ENCODE peak calls at places on chromosomes 2 and 18, in nine cellular contexts. One of them, this sample, is unnamed. For H3K4me1, the result is how much of the 10 kb centered on the place peaks cover.

GRCh38 chr2:160290590-160290989 is 90.5 kb upstream of the ITGB6 start:
- DNase-seq in H1: no peak
- DNase-seq in HepG2: no peak
- DNase-seq in breast epithelium: no peak
- DNase-seq in GM12878: no peak
- DNase-seq in sigmoid colon: no peak
- DNase-seq in Panc1: no peak
- DNase-seq in endothelial cell of umbilical vein: no peak
- DNase-seq in GM23338: no peak
- DNase-seq in this sample: no peak

GRCh38 chr2:95044598-95044997 is 19.1 kb downstream of the MAL start:
- DNase-seq in H1: no peak
- DNase-seq in HepG2: no peak
- DNase-seq in breast epithelium: no peak
- DNase-seq in GM12878: no peak
- DNase-seq in sigmoid colon: peak
- DNase-seq in Panc1: no peak
- DNase-seq in endothelial cell of umbilical vein: no peak
- DNase-seq in GM23338: no peak
- DNase-seq in this sample: no peak

GRCh38 chr2:151394509-151394908 is 15.2 kb upstream of the RIF1 start:
- DNase-seq in H1: no peak
- DNase-seq in HepG2: no peak
- DNase-seq in breast epithelium: no peak
- DNase-seq in GM12878: no peak
- DNase-seq in sigmoid colon: no peak
- DNase-seq in Panc1: no peak
- DNase-seq in endothelial cell of umbilical vein: no peak
- DNase-seq in GM23338: no peak
- DNase-seq in this sample: no peak

GRCh38 chr18:61635901-61636528 is 256.8 kb downstream of the RNF152 start:
- DNase-seq in H1: peak
- DNase-seq in HepG2: peak
- DNase-seq in breast epithelium: peak
- DNase-seq in GM12878: no peak
- DNase-seq in sigmoid colon: peak
- DNase-seq in Panc1: no peak
- DNase-seq in endothelial cell of umbilical vein: peak
- DNase-seq in GM23338: peak
- DNase-seq in this sample: peak

GRCh38 chr18:36811955-36812354 is 16.8 kb downstream of the TPGS2 start:
- DNase-seq in H1: no peak
- DNase-seq in HepG2: no peak
- DNase-seq in breast epithelium: no peak
- DNase-seq in GM12878: no peak
- DNase-seq in sigmoid colon: no peak
- DNase-seq in Panc1: no peak
- DNase-seq in endothelial cell of umbilical vein: no peak
- DNase-seq in GM23338: no peak
- DNase-seq in this sample: no peak

GRCh38 chr2:220887271-220887870 is 684.7 kb downstream of the EPHA4 start:
- DNase-seq in H1: no peak
- DNase-seq in HepG2: no peak
- DNase-seq in breast epithelium: no peak
- DNase-seq in GM12878: no peak
- DNase-seq in sigmoid colon: no peak
- DNase-seq in Panc1: no peak
- DNase-seq in endothelial cell of umbilical vein: no peak
- DNase-seq in GM23338: peak
- DNase-seq in this sample: no peak

GRCh38 chr18:32770651-32771168 is 2.1 kb downstream of the KLHL14 start:
- DNase-seq in H1: peak
- DNase-seq in HepG2: no peak
- DNase-seq in breast epithelium: no peak
- DNase-seq in GM12878: no peak
- DNase-seq in sigmoid colon: no peak
- DNase-seq in Panc1: no peak
- DNase-seq in endothelial cell of umbilical vein: no peak
- DNase-seq in GM23338: peak
- DNase-seq in this sample: no peak

GRCh38 chr18:35050004-35050623 is 8.9 kb downstream of the MAPRE2 start:
- DNase-seq in H1: no peak
- DNase-seq in HepG2: no peak
- DNase-seq in breast epithelium: no peak
- DNase-seq in GM12878: no peak
- DNase-seq in sigmoid colon: no peak
- DNase-seq in Panc1: no peak
- DNase-seq in endothelial cell of umbilical vein: no peak
- DNase-seq in GM23338: no peak
- DNase-seq in this sample: no peak

GRCh38 chr2:218995972-218996644 is 2.9 kb upstream of the CRYBA2 start:
- DNase-seq in H1: peak
- DNase-seq in HepG2: peak
- DNase-seq in breast epithelium: peak
- DNase-seq in GM12878: no peak
- DNase-seq in sigmoid colon: peak
- DNase-seq in Panc1: peak
- DNase-seq in endothelial cell of umbilical vein: peak
- DNase-seq in GM23338: peak
- DNase-seq in this sample: peak

GRCh38 chr18:13544953-13545352 is 181.4 kb downstream of the FAM210A start:
- DNase-seq in H1: no peak
- DNase-seq in HepG2: no peak
- DNase-seq in breast epithelium: no peak
- DNase-seq in GM12878: no peak
- DNase-seq in sigmoid colon: no peak
- DNase-seq in Panc1: no peak
- DNase-seq in endothelial cell of umbilical vein: no peak
- DNase-seq in GM23338: no peak
- DNase-seq in this sample: no peak
- H3K4me1 ChIP-seq in H1: under half
- H3K4me1 ChIP-seq in HepG2: half or more
- H3K4me1 ChIP-seq in breast epithelium: under half
- H3K4me1 ChIP-seq in GM12878: under half
- H3K4me1 ChIP-seq in sigmoid colon: half or more
- H3K4me1 ChIP-seq in Panc1: under half
- H3K4me1 ChIP-seq in endothelial cell of umbilical vein: under half
- H3K4me1 ChIP-seq in GM23338: under half
- H3K4me1 ChIP-seq in this sample: under half

GRCh38 chr2:64455545-64455944 is 1.6 kb downstream of the LGALSL start:
- DNase-seq in H1: no peak
- DNase-seq in HepG2: peak
- DNase-seq in breast epithelium: no peak
- DNase-seq in GM12878: no peak
- DNase-seq in sigmoid colon: no peak
- DNase-seq in Panc1: no peak
- DNase-seq in endothelial cell of umbilical vein: no peak
- DNase-seq in GM23338: no peak
- DNase-seq in this sample: peak

GRCh38 chr2:64455031-64455332 is 1.0 kb downstream of the LGALSL start:
- DNase-seq in H1: no peak
- DNase-seq in HepG2: no peak
- DNase-seq in breast epithelium: no peak
- DNase-seq in GM12878: no peak
- DNase-seq in sigmoid colon: no peak
- DNase-seq in Panc1: no peak
- DNase-seq in endothelial cell of umbilical vein: no peak
- DNase-seq in GM23338: no peak
- DNase-seq in this sample: no peak

GRCh38 chr2:64456298-64456697 is 2.3 kb downstream of the LGALSL start:
- DNase-seq in H1: no peak
- DNase-seq in HepG2: no peak
- DNase-seq in breast epithelium: no peak
- DNase-seq in GM12878: no peak
- DNase-seq in sigmoid colon: no peak
- DNase-seq in Panc1: no peak
- DNase-seq in endothelial cell of umbilical vein: no peak
- DNase-seq in GM23338: no peak
- DNase-seq in this sample: no peak

GRCh38 chr2:64454316-64455030 is 511 bp downstream of the LGALSL start:
- DNase-seq in H1: peak
- DNase-seq in HepG2: no peak
- DNase-seq in breast epithelium: peak
- DNase-seq in GM12878: no peak
- DNase-seq in sigmoid colon: peak
- DNase-seq in Panc1: no peak
- DNase-seq in endothelial cell of umbilical vein: peak
- DNase-seq in GM23338: peak
- DNase-seq in this sample: peak

DNA sequence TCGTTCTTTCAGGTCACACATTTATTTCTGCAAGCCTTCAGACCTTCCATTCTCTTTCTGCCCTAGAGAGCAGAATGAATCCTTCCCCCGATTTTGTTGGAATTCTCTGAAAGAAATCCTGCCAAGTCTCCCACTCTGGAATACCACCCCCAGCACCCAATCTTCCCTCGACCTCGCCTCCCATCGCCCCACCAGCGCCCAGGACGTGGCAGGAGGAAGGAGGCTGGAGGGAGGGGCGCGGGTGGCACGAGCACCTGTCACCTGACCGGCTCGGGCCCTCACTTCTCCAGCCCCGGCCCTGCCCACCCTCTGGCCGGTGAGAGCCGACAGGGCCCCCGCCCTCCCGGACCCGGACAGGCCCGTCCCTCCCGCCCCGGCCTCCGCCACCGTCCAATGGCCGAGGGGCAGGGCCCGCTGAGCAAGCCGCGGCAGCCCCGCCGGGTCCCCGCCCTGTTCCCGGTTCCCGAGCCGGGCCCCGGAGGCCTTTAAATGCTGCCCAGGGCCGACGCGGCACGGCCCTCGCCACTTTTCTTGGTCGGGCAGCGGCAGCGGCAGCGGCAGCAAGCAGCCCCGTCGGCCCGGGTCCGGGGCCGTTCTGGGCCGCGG is at the start of gene LGALSL:
- DNase-seq in H1: peak
- DNase-seq in HepG2: peak
- DNase-seq in breast epithelium: peak
- DNase-seq in GM12878: no peak
- DNase-seq in sigmoid colon: peak
- DNase-seq in Panc1: no peak
- DNase-seq in endothelial cell of umbilical vein: peak
- DNase-seq in GM23338: peak
- DNase-seq in this sample: peak
- TF ChIP-seq POLR2AphosphoS5 in H1: no peak
- TF ChIP-seq POLR2AphosphoS5 in HepG2: peak
- TF ChIP-seq POLR2AphosphoS5 in breast epithelium: peak
- TF ChIP-seq POLR2AphosphoS5 in GM12878: no peak
- TF ChIP-seq POLR2AphosphoS5 in sigmoid colon: peak
- TF ChIP-seq POLR2AphosphoS5 in Panc1: no peak
- TF ChIP-seq POLR2AphosphoS5 in endothelial cell of umbilical vein: peak
- TF ChIP-seq POLR2AphosphoS5 in GM23338: peak
- TF ChIP-seq POLR2AphosphoS5 in this sample: peak

DNA sequence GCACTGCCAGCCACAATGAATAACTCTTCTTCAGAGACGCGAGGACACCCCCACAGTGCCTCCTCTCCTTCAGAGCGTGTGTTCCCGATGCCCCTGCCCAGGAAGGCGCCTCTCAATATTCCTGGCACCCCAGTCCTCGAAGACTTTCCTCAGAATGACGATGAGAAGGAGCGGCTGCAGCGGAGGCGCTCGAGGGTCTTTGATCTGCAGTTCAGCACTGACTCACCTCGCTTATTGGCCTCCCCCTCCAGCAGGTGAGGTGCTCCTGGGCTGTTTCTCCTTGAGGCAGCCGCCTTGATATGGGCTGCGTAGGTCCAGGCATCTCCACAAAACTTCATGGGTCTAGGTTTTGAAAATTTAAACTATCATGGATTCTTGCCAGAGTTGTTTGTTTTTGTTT is 6.1 kb downstream of the NCAPH start:
- DNase-seq in H1: no peak
- DNase-seq in HepG2: no peak
- DNase-seq in breast epithelium: no peak
- DNase-seq in GM12878: no peak
- DNase-seq in sigmoid colon: no peak
- DNase-seq in Panc1: no peak
- DNase-seq in endothelial cell of umbilical vein: no peak
- DNase-seq in GM23338: no peak
- DNase-seq in this sample: no peak
- H3K4me1 ChIP-seq in H1: under half
- H3K4me1 ChIP-seq in HepG2: under half
- H3K4me1 ChIP-seq in breast epithelium: under half
- H3K4me1 ChIP-seq in GM12878: half or more
- H3K4me1 ChIP-seq in sigmoid colon: under half
- H3K4me1 ChIP-seq in Panc1: under half
- H3K4me1 ChIP-seq in endothelial cell of umbilical vein: under half
- H3K4me1 ChIP-seq in GM23338: under half
- H3K4me1 ChIP-seq in this sample: under half

GRCh38 chr2:216621292-216621691 is 11.9 kb upstream of the IGFBP2 start:
- DNase-seq in H1: no peak
- DNase-seq in HepG2: no peak
- DNase-seq in breast epithelium: no peak
- DNase-seq in GM12878: no peak
- DNase-seq in sigmoid colon: no peak
- DNase-seq in Panc1: no peak
- DNase-seq in endothelial cell of umbilical vein: no peak
- DNase-seq in GM23338: no peak
- DNase-seq in this sample: peak

GRCh38 chr2:216626875-216627245 is 6.4 kb upstream of the IGFBP2 start:
- DNase-seq in H1: no peak
- DNase-seq in HepG2: no peak
- DNase-seq in breast epithelium: no peak
- DNase-seq in GM12878: no peak
- DNase-seq in sigmoid colon: no peak
- DNase-seq in Panc1: no peak
- DNase-seq in endothelial cell of umbilical vein: no peak
- DNase-seq in GM23338: no peak
- DNase-seq in this sample: no peak

GRCh38 chr2:216624251-216624650 is 9.0 kb upstream of the IGFBP2 start:
- DNase-seq in H1: no peak
- DNase-seq in HepG2: no peak
- DNase-seq in breast epithelium: no peak
- DNase-seq in GM12878: no peak
- DNase-seq in sigmoid colon: no peak
- DNase-seq in Panc1: no peak
- DNase-seq in endothelial cell of umbilical vein: no peak
- DNase-seq in GM23338: no peak
- DNase-seq in this sample: no peak

GRCh38 chr2:216622526-216622925 is 10.7 kb upstream of the IGFBP2 start:
- DNase-seq in H1: no peak
- DNase-seq in HepG2: no peak
- DNase-seq in breast epithelium: no peak
- DNase-seq in GM12878: no peak
- DNase-seq in sigmoid colon: no peak
- DNase-seq in Panc1: no peak
- DNase-seq in endothelial cell of umbilical vein: no peak
- DNase-seq in GM23338: no peak
- DNase-seq in this sample: no peak

DNA sequence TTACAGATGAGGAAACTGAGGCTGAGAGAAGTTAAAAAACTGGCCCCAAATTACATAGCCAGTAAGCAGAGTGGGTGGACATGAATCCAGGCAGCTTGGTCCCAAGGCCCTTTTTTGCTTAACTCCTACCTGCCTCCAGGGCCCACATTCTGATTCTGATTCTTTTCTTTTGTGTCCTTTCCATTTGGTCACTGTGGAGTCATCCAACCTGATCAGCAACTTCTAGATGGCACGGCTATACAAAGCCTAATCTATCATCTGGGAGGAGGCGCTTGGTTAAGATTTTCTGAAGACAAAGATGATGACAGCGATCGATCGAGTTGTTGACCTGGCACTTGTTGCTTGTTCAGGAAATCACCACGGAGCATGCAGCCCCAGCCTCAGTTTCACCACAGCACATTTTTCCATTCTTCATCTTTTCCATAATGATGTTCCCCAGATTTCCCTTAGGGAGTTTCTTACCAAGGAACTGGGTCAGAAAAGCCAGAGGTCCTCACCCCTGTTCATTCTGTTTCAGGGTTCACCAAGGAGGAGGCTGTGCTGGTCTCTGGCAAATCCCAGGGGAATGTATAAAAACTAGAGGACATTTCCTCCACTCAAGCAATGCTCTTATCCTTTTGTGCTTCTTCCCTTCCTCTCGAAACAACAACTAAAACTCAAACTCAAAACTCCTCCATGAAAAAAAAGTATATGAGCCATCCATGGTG is 6.9 kb upstream of the IGFBP2 start:
- DNase-seq in H1: no peak
- DNase-seq in HepG2: no peak
- DNase-seq in breast epithelium: no peak
- DNase-seq in GM12878: no peak
- DNase-seq in sigmoid colon: no peak
- DNase-seq in Panc1: no peak
- DNase-seq in endothelial cell of umbilical vein: no peak
- DNase-seq in GM23338: no peak
- DNase-seq in this sample: peak
- TF ChIP-seq POLR2AphosphoS5 in H1: no peak
- TF ChIP-seq POLR2AphosphoS5 in HepG2: no peak
- TF ChIP-seq POLR2AphosphoS5 in breast epithelium: no peak
- TF ChIP-seq POLR2AphosphoS5 in GM12878: no peak
- TF ChIP-seq POLR2AphosphoS5 in sigmoid colon: no peak
- TF ChIP-seq POLR2AphosphoS5 in Panc1: no peak
- TF ChIP-seq POLR2AphosphoS5 in endothelial cell of umbilical vein: no peak
- TF ChIP-seq POLR2AphosphoS5 in GM23338: no peak
- TF ChIP-seq POLR2AphosphoS5 in this sample: peak

This sample was measured in prostate gland.